ENCODE peak calls at places on chromosomes 1 and 21, in four cellular contexts. V is A549, F is H1, H is K562. S is an unnamed sample.

GRCh38 chr1:110873856-110874255 is 908 bp downstream of the CD53 start:
- DNase-seq in V (no peak), F (no peak), H (no peak), S (no peak)

GRCh38 chr1:65153635-65154034 is 5.6 kb downstream of the AK4 start:
- DNase-seq in V (no peak), F (no peak), H (no peak), S (no peak)

GRCh38 chr1:203441811-203442210 is 33.8 kb upstream of the PRELP start:
- DNase-seq in V (no peak), F (no peak), H (no peak), S (no peak)

GRCh38 chr21:30102881-30103280 is 63.7 kb downstream of the CLDN17 start:
- DNase-seq in V (no peak), F (no peak), H (no peak), S (no peak)

GRCh38 chr1:198497326-198498220 is 42.9 kb downstream of the ATP6V1G3 start:
- DNase-seq in V (no peak), F (no peak), H (no peak), S (no peak)

GRCh38 chr1:182962554-182963115 is 9.7 kb upstream of the SHCBP1L start:
- DNase-seq in V (peak), F (no peak), H (peak), S (peak)

GRCh38 chr1:110067957-110068645 is 2.4 kb downstream of the ALX3 start:
- DNase-seq in V (no peak), F (peak), H (no peak), S (no peak)

GRCh38 chr1:53519412-53519811 is 60.2 kb downstream of the DMRTB1 start:
- DNase-seq in V (no peak), F (no peak), H (no peak), S (no peak)

GRCh38 chr1:177032434-177032833 is 132.1 kb downstream of the ASTN1 start:
- DNase-seq in V (no peak), F (no peak), H (peak), S (no peak)

GRCh38 chr21:43639470-43640178 is 19.7 kb downstream of the HSF2BP start:
- DNase-seq in V (peak), F (no peak), H (no peak), S (peak)

DNA sequence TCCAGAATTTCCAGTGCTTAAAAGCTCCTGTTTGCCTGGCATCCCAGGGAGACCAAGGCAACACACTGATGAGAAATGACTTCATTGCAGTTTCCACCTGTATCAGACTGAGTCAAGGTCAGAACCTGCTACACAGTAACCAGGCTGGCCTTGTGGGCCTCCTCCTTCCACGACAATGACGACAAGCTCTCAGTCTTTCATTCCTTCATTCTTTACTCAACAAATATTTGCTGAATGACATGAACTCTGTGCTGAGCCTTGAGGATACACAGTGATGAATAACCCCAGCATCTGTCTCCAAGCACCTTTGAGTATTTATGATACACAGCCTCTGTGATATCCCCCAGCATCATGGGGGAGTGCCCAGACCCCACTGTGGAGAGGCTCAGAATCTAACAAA is 8.9 kb upstream of the LCE5A start:
- DNase-seq in V (peak), F (no peak), H (no peak), S (peak)
- TF ChIP-seq RNF2 in V (no peak), F (no peak), H (no peak), S (no peak)

GRCh38 chr1:16615253-16616252 is 2.2 kb upstream of the NBPF1 start:
- DNase-seq in V (no peak), F (peak), H (peak), S (no peak)
- TF ChIP-seq PHF8 in V (no peak), F (no peak), H (no peak), S (no peak)

GRCh38 chr1:232630047-232630893 is at the start of gene SIPA1L2:
- DNase-seq in V (peak), F (peak), H (no peak), S (peak)
- TF ChIP-seq RNF2 in V (no peak), F (no peak), H (no peak), S (no peak)

DNA sequence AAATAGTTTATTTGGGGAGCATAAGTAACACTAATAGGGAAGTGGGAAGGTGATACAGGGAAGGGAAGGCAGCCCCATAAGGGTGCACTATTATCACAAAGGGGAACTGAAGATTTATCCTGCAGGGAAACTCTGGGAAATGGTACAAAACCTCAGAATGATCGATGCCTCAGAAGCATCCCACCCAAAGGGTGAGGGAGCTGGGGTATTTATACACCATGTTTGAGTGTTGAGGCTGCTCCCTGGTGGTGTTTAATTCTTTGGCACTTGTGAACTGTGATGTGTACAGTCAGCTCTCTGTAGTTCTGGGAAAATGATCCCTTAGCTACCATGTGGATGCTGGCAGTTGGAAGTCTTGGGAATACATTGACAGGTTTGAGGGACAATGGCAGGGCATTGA is 5.1 kb upstream of the TRIM62 start:
- DNase-seq in V (no peak), F (no peak), H (no peak), S (no peak)
- TF ChIP-seq PHF8 in V (no peak), F (no peak), H (no peak), S (no peak)

GRCh38 chr1:95021085-95021484 is 51.7 kb downstream of the ALG14 start:
- DNase-seq in V (no peak), F (no peak), H (no peak), S (no peak)
- TF ChIP-seq RNF2 in V (no peak), F (no peak), H (no peak), S (no peak)

GRCh38 chr1:37708471-37708870 is 16.2 kb downstream of the CDCA8 start:
- DNase-seq in V (no peak), F (no peak), H (no peak), S (no peak)
- TF ChIP-seq PHF8 in V (no peak), F (no peak), H (no peak), S (no peak)

GRCh38 chr1:180213401-180214177 is 16.5 kb upstream of the LHX4 start:
- DNase-seq in V (peak), F (peak), H (peak), S (no peak)
- TF ChIP-seq RNF2 in V (no peak), F (no peak), H (no peak), S (no peak)

DNA sequence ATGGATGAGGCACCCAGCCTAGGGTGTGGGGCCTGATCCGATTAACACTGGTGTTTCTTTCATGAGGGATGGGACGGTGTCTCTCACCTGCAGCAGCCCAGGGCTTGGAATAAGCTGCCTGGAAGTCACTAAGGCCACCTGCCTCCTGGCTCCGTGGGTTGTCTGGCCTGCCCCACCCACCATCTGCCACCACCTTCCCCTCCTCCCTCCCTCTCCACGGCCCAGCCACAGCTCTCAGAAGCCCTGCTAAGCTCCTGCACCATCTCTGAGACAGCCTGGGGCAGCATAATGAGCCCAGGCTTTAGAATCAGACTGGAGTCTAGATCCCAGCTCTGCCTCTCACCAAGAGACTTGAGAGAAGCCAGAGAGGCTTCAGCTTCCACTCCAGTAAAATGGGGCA is 23.8 kb upstream of the C1QA start:
- DNase-seq in V (no peak), F (no peak), H (no peak), S (no peak)
- TF ChIP-seq PHF8 in V (no peak), F (no peak), H (no peak), S (no peak)

GRCh38 chr1:87130437-87130836 is 198.2 kb upstream of the LMO4 start:
- DNase-seq in V (no peak), F (no peak), H (peak), S (no peak)

GRCh38 chr1:87134061-87134460 is 194.6 kb upstream of the LMO4 start:
- DNase-seq in V (no peak), F (no peak), H (no peak), S (no peak)

GRCh38 chr1:87129606-87130005 is 199.1 kb upstream of the LMO4 start:
- DNase-seq in V (no peak), F (no peak), H (no peak), S (no peak)

GRCh38 chr1:87132664-87133000 is 196.0 kb upstream of the LMO4 start:
- DNase-seq in V (no peak), F (no peak), H (no peak), S (no peak)

DNA sequence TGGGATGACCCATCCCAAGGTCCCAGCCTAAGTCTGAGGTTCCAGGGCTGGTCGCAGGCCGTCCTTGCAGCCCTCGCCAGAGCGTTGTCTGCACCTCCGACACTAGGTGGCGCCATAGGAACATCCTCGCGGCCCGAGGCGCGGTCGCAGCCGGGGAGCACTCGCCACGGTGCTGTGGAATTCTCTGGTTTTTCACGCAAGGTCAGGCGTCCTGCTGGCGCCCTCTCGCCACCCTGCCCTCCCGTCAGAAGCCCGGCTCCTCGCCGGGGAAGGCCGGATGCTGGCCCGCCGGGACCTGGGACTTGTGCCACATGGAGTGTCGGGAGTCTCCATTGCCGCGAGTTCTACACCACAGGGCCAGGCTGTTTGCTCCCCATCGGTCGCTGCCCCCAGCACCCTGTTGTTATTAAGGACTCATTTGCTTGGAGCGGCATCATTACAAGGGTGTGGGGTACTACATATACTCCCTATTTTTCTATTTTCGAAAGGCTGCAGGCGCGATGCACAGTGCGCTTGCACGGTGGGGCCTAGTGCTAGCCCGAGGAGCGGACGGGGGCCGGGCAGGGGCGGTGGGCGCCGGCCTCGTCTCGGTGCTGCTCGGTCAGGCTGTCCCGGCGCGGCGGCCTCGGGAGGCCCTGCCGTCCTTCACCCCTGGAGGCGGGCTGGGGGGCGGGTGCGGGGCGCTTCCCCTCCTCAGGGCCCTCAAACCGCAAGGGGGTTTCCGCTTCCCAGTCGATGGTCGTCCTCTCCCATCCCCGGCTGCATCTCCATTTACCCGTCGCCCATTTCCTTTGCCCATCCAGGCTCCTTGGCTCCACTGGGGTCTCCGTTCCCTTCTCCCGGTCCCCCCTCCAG is 196.6 kb upstream of the LMO4 start:
- DNase-seq in V (peak), F (peak), H (peak), S (peak)
- TF ChIP-seq RNF2 in V (no peak), F (no peak), H (no peak), S (no peak)

DNA sequence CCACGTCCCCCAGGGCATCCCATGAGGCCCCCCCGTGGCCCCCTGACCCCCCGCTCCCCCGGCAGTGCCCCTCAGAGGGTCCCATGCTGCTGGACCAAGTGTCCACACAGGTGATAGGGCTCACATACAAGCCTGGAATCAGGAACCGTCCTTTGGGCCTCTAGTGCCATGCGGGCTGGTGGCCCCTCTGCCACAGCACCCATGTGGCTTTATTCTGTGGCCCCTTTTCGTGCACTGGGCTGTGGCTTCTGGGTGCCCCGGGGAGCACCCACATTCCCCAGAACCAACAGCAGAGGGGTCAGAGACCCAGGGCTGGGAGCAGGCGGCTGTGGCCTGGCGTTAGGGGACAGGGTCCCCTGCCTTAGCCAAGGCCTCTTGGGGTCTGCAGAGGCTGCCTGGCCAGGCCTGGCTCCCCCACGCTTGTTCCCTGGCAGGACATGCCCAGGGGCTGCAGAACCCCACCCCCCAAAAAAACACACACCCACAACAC is 31.7 kb downstream of the SLC19A1 start:
- DNase-seq in V (no peak), F (no peak), H (no peak), S (no peak)
- TF ChIP-seq PHF8 in V (no peak), F (no peak), H (no peak), S (no peak)